ENCODE peak calls at places on chromosomes 3 and 15, in four cellular contexts. One of them, this sample, is unnamed.

GRCh38 chr15:36999778-37000177 is 100.6 kb downstream of the MEIS2 start:
- DNase-seq in natural killer cell: no peak
- DNase-seq in Panc1: no peak
- DNase-seq in dorsolateral prefrontal cortex: no peak
- DNase-seq in this sample: no peak

GRCh38 chr15:58572521-58572920 is 140.7 kb downstream of the LIPC start:
- DNase-seq in natural killer cell: no peak
- DNase-seq in Panc1: no peak
- DNase-seq in dorsolateral prefrontal cortex: no peak
- DNase-seq in this sample: no peak

GRCh38 chr3:14169871-14170270 is 8.5 kb downstream of the XPC start:
- DNase-seq in natural killer cell: no peak
- DNase-seq in Panc1: no peak
- DNase-seq in dorsolateral prefrontal cortex: no peak
- DNase-seq in this sample: no peak

GRCh38 chr3:179000144-179000543 is 71.5 kb downstream of the ZMAT3 start:
- DNase-seq in natural killer cell: no peak
- DNase-seq in Panc1: no peak
- DNase-seq in dorsolateral prefrontal cortex: no peak
- DNase-seq in this sample: no peak

GRCh38 chr15:52385670-52386069 is 90.1 kb upstream of the MYO5C start:
- DNase-seq in natural killer cell: no peak
- DNase-seq in Panc1: no peak
- DNase-seq in dorsolateral prefrontal cortex: no peak
- DNase-seq in this sample: no peak

GRCh38 chr15:33256874-33257273 is 53.9 kb upstream of the RYR3 start:
- DNase-seq in natural killer cell: no peak
- DNase-seq in Panc1: no peak
- DNase-seq in dorsolateral prefrontal cortex: no peak
- DNase-seq in this sample: no peak

GRCh38 chr3:197737749-197738462 is 1.2 kb upstream of the RUBCN start:
- DNase-seq in natural killer cell: no peak
- DNase-seq in Panc1: no peak
- DNase-seq in dorsolateral prefrontal cortex: no peak
- DNase-seq in this sample: no peak

GRCh38 chr3:162738778-162739177 is 1242.2 kb downstream of the OTOL1 start:
- DNase-seq in natural killer cell: no peak
- DNase-seq in Panc1: no peak
- DNase-seq in dorsolateral prefrontal cortex: no peak
- DNase-seq in this sample: no peak

GRCh38 chr3:159169828-159170227 is 368.0 kb downstream of the MFSD1 start:
- DNase-seq in natural killer cell: no peak
- DNase-seq in Panc1: peak
- DNase-seq in dorsolateral prefrontal cortex: no peak
- DNase-seq in this sample: no peak

GRCh38 chr15:92963794-92964193 is 63.7 kb downstream of the CHD2 start:
- DNase-seq in natural killer cell: no peak
- DNase-seq in Panc1: no peak
- DNase-seq in dorsolateral prefrontal cortex: no peak
- DNase-seq in this sample: no peak

GRCh38 chr3:160133757-160134156 is 91.5 kb upstream of the C3orf80 start:
- DNase-seq in natural killer cell: no peak
- DNase-seq in Panc1: no peak
- DNase-seq in dorsolateral prefrontal cortex: no peak
- DNase-seq in this sample: no peak

GRCh38 chr3:26657406-26657976 is 34.9 kb downstream of the LRRC3B start:
- DNase-seq in natural killer cell: no peak
- DNase-seq in Panc1: no peak
- DNase-seq in dorsolateral prefrontal cortex: no peak
- DNase-seq in this sample: no peak

GRCh38 chr3:182979719-182980191 is 583 bp downstream of the DCUN1D1 start:
- DNase-seq in natural killer cell: no peak
- DNase-seq in Panc1: no peak
- DNase-seq in dorsolateral prefrontal cortex: no peak
- DNase-seq in this sample: no peak

GRCh38 chr3:30894521-30895289 is at the start of gene GADL1:
- DNase-seq in natural killer cell: no peak
- DNase-seq in Panc1: no peak
- DNase-seq in dorsolateral prefrontal cortex: no peak
- DNase-seq in this sample: no peak

GRCh38 chr15:58865420-58865880 is 68.0 kb downstream of the SLTM start:
- DNase-seq in natural killer cell: no peak
- DNase-seq in Panc1: no peak
- DNase-seq in dorsolateral prefrontal cortex: no peak
- DNase-seq in this sample: no peak

GRCh38 chr3:41369838-41370237 is 170.5 kb downstream of the CTNNB1 start:
- DNase-seq in natural killer cell: no peak
- DNase-seq in Panc1: no peak
- DNase-seq in dorsolateral prefrontal cortex: no peak
- DNase-seq in this sample: no peak

GRCh38 chr15:34154725-34155204 is 52.9 kb downstream of the PGBD4 start:
- DNase-seq in natural killer cell: no peak
- DNase-seq in Panc1: no peak
- DNase-seq in dorsolateral prefrontal cortex: no peak
- DNase-seq in this sample: no peak

GRCh38 chr15:64547275-64547674 is 86.9 kb downstream of the ZNF609 start:
- DNase-seq in natural killer cell: no peak
- DNase-seq in Panc1: no peak
- DNase-seq in dorsolateral prefrontal cortex: no peak
- DNase-seq in this sample: no peak

GRCh38 chr3:136753112-136753939 is 1.1 kb upstream of the STAG1 start:
- DNase-seq in natural killer cell: no peak
- DNase-seq in Panc1: no peak
- DNase-seq in dorsolateral prefrontal cortex: no peak
- DNase-seq in this sample: no peak

GRCh38 chr3:20066848-20067617 is 26.8 kb downstream of the KAT2B start:
- DNase-seq in natural killer cell: no peak
- DNase-seq in Panc1: no peak
- DNase-seq in dorsolateral prefrontal cortex: no peak
- DNase-seq in this sample: no peak

GRCh38 chr3:50674349-50675178 is at the start of gene DOCK3:
- DNase-seq in natural killer cell: peak
- DNase-seq in Panc1: no peak
- DNase-seq in dorsolateral prefrontal cortex: no peak
- DNase-seq in this sample: peak

GRCh38 chr3:101964861-101965260 is 115.5 kb downstream of the NFKBIZ start:
- DNase-seq in natural killer cell: no peak
- DNase-seq in Panc1: no peak
- DNase-seq in dorsolateral prefrontal cortex: no peak
- DNase-seq in this sample: no peak

GRCh38 chr3:111603679-111604643 is 8.8 kb upstream of the ZBED2 start:
- DNase-seq in natural killer cell: no peak
- DNase-seq in Panc1: no peak
- DNase-seq in dorsolateral prefrontal cortex: no peak
- DNase-seq in this sample: no peak

GRCh38 chr15:86103825-86104224 is 24.2 kb downstream of the AGBL1 start:
- DNase-seq in natural killer cell: no peak
- DNase-seq in Panc1: no peak
- DNase-seq in dorsolateral prefrontal cortex: no peak
- DNase-seq in this sample: no peak

GRCh38 chr15:41648097-41648496 is 12.1 kb upstream of the MGA start:
- DNase-seq in natural killer cell: no peak
- DNase-seq in Panc1: no peak
- DNase-seq in dorsolateral prefrontal cortex: no peak
- DNase-seq in this sample: no peak

GRCh38 chr15:61049934-61050333 is 179.2 kb downstream of the RORA start:
- DNase-seq in natural killer cell: no peak
- DNase-seq in Panc1: no peak
- DNase-seq in dorsolateral prefrontal cortex: no peak
- DNase-seq in this sample: no peak

GRCh38 chr3:71446260-71446659 is 137.3 kb downstream of the FOXP1 start:
- DNase-seq in natural killer cell: no peak
- DNase-seq in Panc1: no peak
- DNase-seq in dorsolateral prefrontal cortex: no peak
- DNase-seq in this sample: no peak

GRCh38 chr15:38145671-38146111 is 106.9 kb upstream of the SPRED1 start:
- DNase-seq in natural killer cell: no peak
- DNase-seq in Panc1: no peak
- DNase-seq in dorsolateral prefrontal cortex: peak
- DNase-seq in this sample: no peak

GRCh38 chr15:66167854-66168253 is 85.7 kb downstream of the MEGF11 start:
- DNase-seq in natural killer cell: no peak
- DNase-seq in Panc1: no peak
- DNase-seq in dorsolateral prefrontal cortex: no peak
- DNase-seq in this sample: no peak

GRCh38 chr3:15102833-15103232 is 3.9 kb upstream of the RBSN start:
- DNase-seq in natural killer cell: no peak
- DNase-seq in Panc1: no peak
- DNase-seq in dorsolateral prefrontal cortex: no peak
- DNase-seq in this sample: no peak

GRCh38 chr15:60781211-60781713 is 302.3 kb upstream of the ICE2 start:
- DNase-seq in natural killer cell: no peak
- DNase-seq in Panc1: no peak
- DNase-seq in dorsolateral prefrontal cortex: no peak
- DNase-seq in this sample: no peak

GRCh38 chr3:123618768-123619484 is 34.1 kb upstream of the HACD2 start:
- DNase-seq in natural killer cell: no peak
- DNase-seq in Panc1: no peak
- DNase-seq in dorsolateral prefrontal cortex: peak
- DNase-seq in this sample: no peak

GRCh38 chr3:141115752-141116541 is 64.8 kb downstream of the SPSB4 start:
- DNase-seq in natural killer cell: no peak
- DNase-seq in Panc1: no peak
- DNase-seq in dorsolateral prefrontal cortex: no peak
- DNase-seq in this sample: no peak

GRCh38 chr3:42013652-42014442 is 51.9 kb upstream of the ULK4 start:
- DNase-seq in natural killer cell: peak
- DNase-seq in Panc1: no peak
- DNase-seq in dorsolateral prefrontal cortex: no peak
- DNase-seq in this sample: peak

GRCh38 chr3:13044496-13045244 is 28.6 kb downstream of the IQSEC1 start:
- DNase-seq in natural killer cell: no peak
- DNase-seq in Panc1: no peak
- DNase-seq in dorsolateral prefrontal cortex: no peak
- DNase-seq in this sample: no peak

GRCh38 chr3:64267774-64268604 is 42.7 kb upstream of the PRICKLE2 start:
- DNase-seq in natural killer cell: no peak
- DNase-seq in Panc1: no peak
- DNase-seq in dorsolateral prefrontal cortex: peak
- DNase-seq in this sample: no peak

GRCh38 chr3:64268926-64269325 is 43.7 kb upstream of the PRICKLE2 start:
- DNase-seq in natural killer cell: no peak
- DNase-seq in Panc1: no peak
- DNase-seq in dorsolateral prefrontal cortex: no peak
- DNase-seq in this sample: no peak

GRCh38 chr3:64270861-64271260 is 45.6 kb upstream of the PRICKLE2 start:
- DNase-seq in natural killer cell: no peak
- DNase-seq in Panc1: no peak
- DNase-seq in dorsolateral prefrontal cortex: no peak
- DNase-seq in this sample: no peak

GRCh38 chr3:64272271-64272670 is 47.0 kb upstream of the PRICKLE2 start:
- DNase-seq in natural killer cell: no peak
- DNase-seq in Panc1: no peak
- DNase-seq in dorsolateral prefrontal cortex: no peak
- DNase-seq in this sample: no peak

DNA sequence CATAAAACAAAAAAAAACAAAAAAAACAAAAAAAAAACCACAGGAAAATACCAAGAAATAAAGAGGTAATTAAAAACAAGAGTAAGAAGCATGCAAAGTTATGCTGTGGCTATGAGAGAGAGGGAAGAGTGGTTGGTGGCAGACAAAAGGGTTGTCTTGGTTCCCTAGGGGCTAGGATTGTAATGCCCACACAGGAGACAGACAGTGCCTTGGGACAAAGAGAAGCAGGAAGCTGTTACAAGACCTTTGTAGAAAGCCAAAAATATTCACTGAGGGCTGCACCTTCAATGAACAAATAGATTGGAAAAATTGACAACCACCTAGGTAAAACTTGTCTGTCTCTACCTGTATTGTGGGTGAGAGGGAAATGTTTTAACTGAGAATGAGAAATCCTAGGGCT is 44.9 kb upstream of the PRICKLE2 start:
- DNase-seq in natural killer cell: no peak
- DNase-seq in Panc1: no peak
- DNase-seq in dorsolateral prefrontal cortex: no peak
- DNase-seq in this sample: no peak
- TF ChIP-seq CTCF in natural killer cell: no peak
- TF ChIP-seq CTCF in Panc1: no peak
- TF ChIP-seq CTCF in dorsolateral prefrontal cortex: no peak
- TF ChIP-seq CTCF in this sample: no peak

GRCh38 chr15:69749797-69750196 is 297.2 kb downstream of the RPLP1 start:
- DNase-seq in natural killer cell: no peak
- DNase-seq in Panc1: no peak
- DNase-seq in dorsolateral prefrontal cortex: no peak
- DNase-seq in this sample: no peak
- TF ChIP-seq CTCF in natural killer cell: no peak
- TF ChIP-seq CTCF in Panc1: peak
- TF ChIP-seq CTCF in dorsolateral prefrontal cortex: no peak
- TF ChIP-seq CTCF in this sample: no peak

DNA sequence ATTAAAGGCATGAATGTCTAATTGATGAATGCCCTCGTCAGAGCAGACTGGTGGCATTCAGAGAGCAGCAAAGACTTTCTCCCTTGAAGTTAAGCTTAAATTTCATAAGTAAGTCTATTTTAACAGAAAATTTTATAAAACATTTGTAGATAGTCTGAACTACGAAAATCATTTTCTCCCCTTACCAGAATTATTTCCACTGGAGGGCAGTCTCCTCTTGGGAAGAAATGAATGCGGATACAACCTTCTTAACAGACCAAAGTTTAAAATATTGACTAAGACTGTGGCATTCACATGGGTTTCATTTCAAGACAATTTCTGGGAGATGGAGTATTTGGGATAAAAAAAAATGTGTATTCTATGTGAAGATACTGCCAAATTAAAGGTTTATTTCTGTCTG is 669.0 kb downstream of the FHIT start:
- DNase-seq in natural killer cell: no peak
- DNase-seq in Panc1: no peak
- DNase-seq in dorsolateral prefrontal cortex: no peak
- DNase-seq in this sample: no peak
- TF ChIP-seq CTCF in natural killer cell: no peak
- TF ChIP-seq CTCF in Panc1: no peak
- TF ChIP-seq CTCF in dorsolateral prefrontal cortex: peak
- TF ChIP-seq CTCF in this sample: no peak

GRCh38 chr3:174620138-174620537 is 239.0 kb upstream of the NAALADL2 start:
- DNase-seq in natural killer cell: no peak
- DNase-seq in Panc1: no peak
- DNase-seq in dorsolateral prefrontal cortex: no peak
- DNase-seq in this sample: no peak
- TF ChIP-seq CTCF in natural killer cell: no peak
- TF ChIP-seq CTCF in Panc1: peak
- TF ChIP-seq CTCF in dorsolateral prefrontal cortex: peak
- TF ChIP-seq CTCF in this sample: no peak